ENCODE peak calls at places on chromosomes 3 and 15, in seven cellular contexts. P, T, Y, N, L, Z and V are unnamed samples.

GRCh38 chr3:25831578-25831977 is 41.7 kb downstream of the OXSM start:
- DNase-seq in P (peak; percentile 88), T (no peak), Y (peak; percentile 45), N (no peak), L (peak; percentile 55), Z (no peak), V (peak; percentile 19)

GRCh38 chr3:175914785-175915184 is 1055.7 kb downstream of the NAALADL2 start:
- DNase-seq in P (no peak), T (no peak), Y (peak; percentile 7), N (no peak), L (peak; percentile 14), Z (no peak), V (no peak)

GRCh38 chr3:193987186-193987585 is 148.8 kb upstream of the HES1 start:
- DNase-seq in P (no peak), T (no peak), Y (peak; percentile 52), N (no peak), L (no peak), Z (no peak), V (no peak)

GRCh38 chr3:99269606-99270355 is 368.3 kb upstream of the DCBLD2 start:
- DNase-seq in P (no peak), T (no peak), Y (peak; percentile 67), N (no peak), L (no peak), Z (no peak), V (no peak)

GRCh38 chr3:98263944-98264343 is at the start of gene OR5H6:
- DNase-seq in P (no peak), T (no peak), Y (no peak), N (no peak), L (no peak), Z (no peak), V (no peak)

GRCh38 chr3:188861847-188862740 is 309.7 kb upstream of the TPRG1 start:
- DNase-seq in P (no peak), T (no peak), Y (peak; percentile 56), N (no peak), L (peak; percentile 68), Z (no peak), V (no peak)

GRCh38 chr15:83747050-83747717 is 93.3 kb downstream of the ADAMTSL3 start:
- DNase-seq in P (no peak), T (no peak), Y (peak; percentile 79), N (no peak), L (peak; percentile 67), Z (no peak), V (peak; percentile 3)

GRCh38 chr15:92272106-92272505 is 121.6 kb upstream of the ST8SIA2 start:
- DNase-seq in P (no peak), T (no peak), Y (no peak), N (no peak), L (no peak), Z (no peak), V (no peak)

GRCh38 chr3:127694467-127695215 is 21.9 kb downstream of the ABTB1 start:
- DNase-seq in P (peak; percentile 50), T (peak; percentile 60), Y (no peak), N (peak; percentile 29), L (no peak), Z (no peak), V (no peak)

GRCh38 chr3:126082334-126083137 is 1.4 kb downstream of the SLC41A3 start:
- DNase-seq in P (no peak), T (no peak), Y (no peak), N (no peak), L (no peak), Z (no peak), V (no peak)
- H3K4me3 ChIP-seq in P (peak overlapping the region; percentile 89), T (peak overlapping the region; percentile 87), Y (peak overlapping the region; percentile 78), N (no peak overlapping the region), L (no peak overlapping the region), Z (peak overlapping the region; percentile 86), V (peak overlapping the region; percentile 62)

GRCh38 chr15:40927497-40928346 is 1.4 kb upstream of the DLL4 start:
- DNase-seq in P (no peak), T (no peak), Y (no peak), N (no peak), L (no peak), Z (no peak), V (no peak)
- H3K4me3 ChIP-seq in P (peak overlapping the region; percentile 42), T (peak overlapping the region; percentile 48), Y (peak overlapping the region; percentile 28), N (no peak overlapping the region), L (peak overlapping the region; percentile 23), Z (no peak overlapping the region), V (peak overlapping the region; percentile 52)

GRCh38 chr15:42511010-42511396 is 15.6 kb downstream of the SNAP23 start:
- DNase-seq in P (no peak), T (no peak), Y (peak; percentile 89), N (no peak), L (peak; percentile 89), Z (no peak), V (no peak)
- H3K4me3 ChIP-seq in P (no peak overlapping the region), T (no peak overlapping the region), Y (peak overlapping the region; percentile 23), N (no peak overlapping the region), L (no peak overlapping the region), Z (no peak overlapping the region), V (no peak overlapping the region)

GRCh38 chr3:50195501-50196252 is 4.3 kb downstream of the GNAT1 start:
- DNase-seq in P (no peak), T (no peak), Y (no peak), N (no peak), L (peak; percentile 12), Z (no peak), V (no peak)

GRCh38 chr3:50193746-50194127 is 2.3 kb downstream of the GNAT1 start:
- DNase-seq in P (no peak), T (no peak), Y (no peak), N (no peak), L (no peak), Z (no peak), V (no peak)

GRCh38 chr3:50193286-50193685 is 1.9 kb downstream of the GNAT1 start:
- DNase-seq in P (no peak), T (no peak), Y (no peak), N (no peak), L (no peak), Z (no peak), V (no peak)

GRCh38 chr3:50194903-50195500 is 3.6 kb downstream of the GNAT1 start:
- DNase-seq in P (peak; percentile 63), T (no peak), Y (no peak), N (peak; percentile 30), L (peak; percentile 11), Z (no peak), V (no peak)

GRCh38 chr3:50194128-50194902 is 2.9 kb downstream of the GNAT1 start:
- DNase-seq in P (peak; percentile 82), T (peak; percentile 45), Y (peak; percentile 60), N (peak; percentile 75), L (peak; percentile 68), Z (no peak), V (no peak)
- H3K4me3 ChIP-seq in P (peak overlapping the region; percentile 46), T (no peak overlapping the region), Y (no peak overlapping the region), N (peak overlapping the region; percentile 26), L (no peak overlapping the region), Z (no peak overlapping the region), V (no peak overlapping the region)

GRCh38 chr3:4310971-4311370 is 7.8 kb downstream of the SETMAR start:
- DNase-seq in P (no peak), T (no peak), Y (no peak), N (no peak), L (no peak), Z (no peak), V (no peak)

GRCh38 chr3:4311496-4311895 is 8.3 kb downstream of the SETMAR start:
- DNase-seq in P (no peak), T (no peak), Y (no peak), N (no peak), L (no peak), Z (no peak), V (no peak)

GRCh38 chr3:4313606-4314308 is 10.6 kb downstream of the SETMAR start:
- DNase-seq in P (no peak), T (no peak), Y (no peak), N (no peak), L (no peak), Z (no peak), V (no peak)

GRCh38 chr3:4309476-4310121 is 6.4 kb downstream of the SETMAR start:
- DNase-seq in P (no peak), T (no peak), Y (no peak), N (no peak), L (no peak), Z (no peak), V (no peak)

DNA sequence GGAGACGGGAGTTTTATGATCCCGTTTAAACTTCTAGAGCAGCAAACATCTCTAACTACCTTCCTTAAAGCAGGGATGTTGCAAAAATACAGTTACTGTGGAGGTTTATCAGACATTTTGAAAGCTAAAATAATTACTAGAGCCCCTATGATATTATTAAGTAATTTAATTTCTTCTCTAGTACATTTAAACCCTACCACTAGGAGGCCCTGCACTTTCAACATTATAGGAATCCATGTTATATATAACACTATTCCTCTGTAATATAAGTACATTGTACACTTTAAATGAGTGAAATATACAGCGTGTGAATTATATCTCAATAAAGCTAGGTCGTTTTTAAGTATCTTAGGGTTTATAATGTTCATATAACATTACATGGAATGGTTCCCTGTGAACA is 11.5 kb downstream of the SETMAR start:
- DNase-seq in P (peak; percentile 11), T (no peak), Y (peak; percentile 9), N (no peak), L (peak; percentile 26), Z (no peak), V (no peak)
- H3K4me3 ChIP-seq in P (no peak overlapping the region), T (no peak overlapping the region), Y (no peak overlapping the region), N (no peak overlapping the region), L (no peak overlapping the region), Z (no peak overlapping the region), V (no peak overlapping the region)

GRCh38 chr3:157531771-157532170 is 28.6 kb upstream of the VEPH1 start:
- DNase-seq in P (no peak), T (no peak), Y (no peak), N (no peak), L (peak; percentile 53), Z (no peak), V (no peak)

GRCh38 chr3:157531301-157531660 is 28.1 kb upstream of the VEPH1 start:
- DNase-seq in P (no peak), T (no peak), Y (peak; percentile 83), N (no peak), L (peak; percentile 85), Z (no peak), V (no peak)

GRCh38 chr3:157530637-157531300 is 27.6 kb upstream of the VEPH1 start:
- DNase-seq in P (no peak), T (no peak), Y (peak; percentile 78), N (no peak), L (peak; percentile 61), Z (no peak), V (no peak)

GRCh38 chr3:157533298-157533870 is 30.2 kb upstream of the VEPH1 start:
- DNase-seq in P (no peak), T (no peak), Y (peak; percentile 88), N (no peak), L (peak; percentile 95), Z (no peak), V (no peak)

GRCh38 chr3:157532529-157533297 is 29.5 kb upstream of the VEPH1 start:
- DNase-seq in P (peak; percentile 57), T (peak; percentile 58), Y (peak; percentile 96), N (no peak), L (peak; percentile 97), Z (peak; percentile 63), V (peak; percentile 90)
- H3K4me3 ChIP-seq in P (no peak overlapping the region), T (no peak overlapping the region), Y (peak overlapping the region; percentile 60), N (no peak overlapping the region), L (no peak overlapping the region), Z (no peak overlapping the region), V (peak overlapping the region; percentile 43)

GRCh38 chr3:2968475-2968874 is 141.7 kb downstream of the IL5RA start:
- DNase-seq in P (no peak), T (no peak), Y (no peak), N (no peak), L (no peak), Z (no peak), V (no peak)

GRCh38 chr3:2967851-2968250 is 142.3 kb downstream of the IL5RA start:
- DNase-seq in P (no peak), T (no peak), Y (no peak), N (no peak), L (no peak), Z (no peak), V (no peak)
- H3K4me3 ChIP-seq in P (no peak overlapping the region), T (no peak overlapping the region), Y (no peak overlapping the region), N (no peak overlapping the region), L (no peak overlapping the region), Z (no peak overlapping the region), V (no peak overlapping the region)